ENCODE peak calls at places on chromosomes 3 and 15, in five cellular contexts. One of them, this sample, is unnamed.
A peak's percentile ranks its signal among the peaks of the same experiment; 100 is the strongest.

GRCh38 chr3:87996845-87997244 is 62.0 kb downstream of the CGGBP1 start:
- ATAC-seq in thoracic aorta: no peak
- ATAC-seq in GM12878: peak; percentile 26
- ATAC-seq in right cardiac atrium: no peak
- ATAC-seq in aorta: no peak
- ATAC-seq in this sample: no peak

GRCh38 chr3:154510780-154511179 is 80.8 kb upstream of the GPR149 start:
- ATAC-seq in GM12878: peak; percentile 55
- ATAC-seq in right cardiac atrium: no peak
- ATAC-seq in aorta: no peak
- ATAC-seq in thoracic aorta: no peak
- ATAC-seq in this sample: no peak

GRCh38 chr15:81050259-81050658 is 49.5 kb downstream of the TLNRD1 start:
- ATAC-seq in thoracic aorta: no peak
- ATAC-seq in aorta: no peak
- ATAC-seq in GM12878: no peak
- ATAC-seq in right cardiac atrium: no peak
- ATAC-seq in this sample: no peak

GRCh38 chr3:133887951-133888703 is 7.6 kb downstream of the RAB6B start:
- ATAC-seq in GM12878: no peak
- ATAC-seq in aorta: no peak
- ATAC-seq in right cardiac atrium: no peak
- ATAC-seq in thoracic aorta: no peak
- ATAC-seq in this sample: no peak

GRCh38 chr3:104132566-104132997 is 1234.1 kb upstream of the ALCAM start:
- ATAC-seq in GM12878: no peak
- ATAC-seq in right cardiac atrium: no peak
- ATAC-seq in thoracic aorta: no peak
- ATAC-seq in aorta: no peak
- ATAC-seq in this sample: no peak

GRCh38 chr15:50302581-50302980 is 37.1 kb upstream of the HDC start:
- ATAC-seq in GM12878: peak; percentile 82
- ATAC-seq in right cardiac atrium: no peak
- ATAC-seq in thoracic aorta: no peak
- ATAC-seq in aorta: no peak
- ATAC-seq in this sample: no peak

GRCh38 chr15:85456798-85457197 is 76.4 kb downstream of the AKAP13 start:
- ATAC-seq in right cardiac atrium: no peak
- ATAC-seq in GM12878: peak; percentile 73
- ATAC-seq in aorta: no peak
- ATAC-seq in thoracic aorta: no peak
- ATAC-seq in this sample: no peak

GRCh38 chr3:38153986-38154608 is 11.2 kb upstream of the OXSR1 start:
- ATAC-seq in GM12878: peak; percentile 7
- ATAC-seq in thoracic aorta: no peak
- ATAC-seq in aorta: no peak
- ATAC-seq in right cardiac atrium: peak; percentile 37
- ATAC-seq in this sample: peak; percentile 62

GRCh38 chr3:102024270-102024904 is 175.1 kb downstream of the NFKBIZ start:
- ATAC-seq in aorta: no peak
- ATAC-seq in thoracic aorta: no peak
- ATAC-seq in GM12878: peak; percentile 59
- ATAC-seq in right cardiac atrium: no peak
- ATAC-seq in this sample: no peak

GRCh38 chr3:42443819-42444436 is 33.5 kb upstream of the LYZL4 start:
- ATAC-seq in GM12878: peak; percentile 99
- ATAC-seq in aorta: peak; percentile 92
- ATAC-seq in thoracic aorta: peak; percentile 77
- ATAC-seq in right cardiac atrium: peak; percentile 96
- ATAC-seq in this sample: peak; percentile 88

GRCh38 chr3:101635954-101636798 is 40.8 kb downstream of the ZBTB11 start:
- ATAC-seq in thoracic aorta: no peak
- ATAC-seq in right cardiac atrium: peak; percentile 81
- ATAC-seq in GM12878: peak; percentile 98
- ATAC-seq in aorta: peak; percentile 70
- ATAC-seq in this sample: peak; percentile 50

DNA sequence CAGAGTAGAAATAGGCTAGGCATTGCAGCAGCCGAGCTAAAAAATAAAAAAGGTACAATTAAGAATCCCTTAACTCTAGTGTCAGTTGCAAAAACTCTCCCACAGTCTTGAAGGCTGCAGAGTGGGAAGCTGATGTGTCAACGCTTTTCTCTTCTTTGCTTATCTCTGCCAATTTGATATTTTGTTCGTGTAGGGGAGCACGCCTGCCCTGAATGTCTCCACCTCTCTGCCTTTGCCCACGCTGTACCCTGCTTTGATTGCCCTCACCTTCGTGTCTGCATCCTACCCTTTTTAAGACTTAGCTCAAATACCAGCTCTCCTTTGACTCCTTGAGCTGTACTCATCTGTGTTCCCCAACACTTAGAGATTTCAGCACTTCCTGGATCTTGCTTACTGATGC is 155.4 kb upstream of the CADPS start:
- ATAC-seq in aorta: no peak
- ATAC-seq in right cardiac atrium: no peak
- ATAC-seq in GM12878: no peak
- ATAC-seq in thoracic aorta: no peak
- ATAC-seq in this sample: no peak
- H3K27ac ChIP-seq in aorta: no peak overlapping the region
- H3K27ac ChIP-seq in right cardiac atrium: no peak overlapping the region
- H3K27ac ChIP-seq in GM12878: no peak overlapping the region
- H3K27ac ChIP-seq in thoracic aorta: no peak overlapping the region
- H3K27ac ChIP-seq in this sample: no peak overlapping the region

DNA sequence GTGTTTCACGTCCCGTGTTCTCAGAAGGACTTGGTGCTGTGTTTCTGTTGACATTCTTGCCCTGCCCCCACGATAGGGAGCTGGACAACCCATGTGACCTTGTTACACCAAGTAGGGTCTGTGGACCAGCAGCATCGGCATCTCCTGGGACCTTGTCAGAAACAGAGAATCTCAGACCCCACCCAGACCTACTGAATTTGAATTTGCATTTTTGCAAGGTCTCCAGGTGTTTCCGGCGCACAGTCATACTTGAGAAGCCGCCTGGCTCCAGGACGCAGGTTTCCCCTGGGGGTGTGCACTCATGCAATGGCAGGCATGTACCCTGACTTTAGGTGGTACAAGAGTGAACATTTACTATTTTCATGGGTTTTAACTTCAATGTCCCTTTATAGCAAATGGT is 117.9 kb downstream of the TLE3 start:
- ATAC-seq in thoracic aorta: no peak
- ATAC-seq in aorta: no peak
- ATAC-seq in GM12878: peak; percentile 83
- ATAC-seq in right cardiac atrium: no peak
- ATAC-seq in this sample: no peak
- H3K27ac ChIP-seq in thoracic aorta: no peak overlapping the region
- H3K27ac ChIP-seq in aorta: no peak overlapping the region
- H3K27ac ChIP-seq in GM12878: peak overlapping the region; percentile 71
- H3K27ac ChIP-seq in right cardiac atrium: no peak overlapping the region
- H3K27ac ChIP-seq in this sample: no peak overlapping the region

GRCh38 chr3:143979813-143980212 is 8.2 kb downstream of the DIPK2A start:
- ATAC-seq in GM12878: no peak
- ATAC-seq in right cardiac atrium: no peak
- ATAC-seq in thoracic aorta: no peak
- ATAC-seq in aorta: no peak
- ATAC-seq in this sample: no peak

GRCh38 chr3:143975549-143976152 is 4.0 kb downstream of the DIPK2A start:
- ATAC-seq in right cardiac atrium: no peak
- ATAC-seq in GM12878: no peak
- ATAC-seq in aorta: no peak
- ATAC-seq in thoracic aorta: no peak
- ATAC-seq in this sample: no peak

GRCh38 chr3:143979041-143979440 is 7.4 kb downstream of the DIPK2A start:
- ATAC-seq in aorta: no peak
- ATAC-seq in right cardiac atrium: no peak
- ATAC-seq in GM12878: no peak
- ATAC-seq in thoracic aorta: no peak
- ATAC-seq in this sample: no peak

GRCh38 chr3:143977326-143978262 is 6.0 kb downstream of the DIPK2A start:
- ATAC-seq in aorta: no peak
- ATAC-seq in thoracic aorta: no peak
- ATAC-seq in right cardiac atrium: no peak
- ATAC-seq in GM12878: peak; percentile 29
- ATAC-seq in this sample: peak; percentile 29

DNA sequence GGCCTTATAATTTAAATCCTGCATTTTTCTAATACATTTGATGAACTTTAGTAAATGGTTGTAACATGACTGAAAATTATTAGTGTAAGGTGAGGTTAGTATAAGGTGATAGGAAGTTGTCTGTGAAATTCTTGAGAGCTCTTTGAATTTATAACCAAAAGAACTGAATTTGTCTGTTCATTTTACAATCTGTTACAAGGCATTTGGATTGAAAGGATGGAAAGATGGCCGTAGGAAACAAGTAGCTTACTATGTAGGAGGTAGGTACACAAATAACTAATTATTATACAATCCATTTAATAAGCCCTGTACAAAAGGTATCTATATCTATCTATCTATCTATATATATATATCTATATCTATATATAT is 6.6 kb downstream of the DIPK2A start:
- ATAC-seq in aorta: no peak
- ATAC-seq in GM12878: no peak
- ATAC-seq in thoracic aorta: no peak
- ATAC-seq in right cardiac atrium: no peak
- ATAC-seq in this sample: no peak
- H3K27ac ChIP-seq in aorta: peak overlapping the region; percentile 9
- H3K27ac ChIP-seq in GM12878: peak overlapping the region; percentile 72
- H3K27ac ChIP-seq in thoracic aorta: peak overlapping the region; percentile 97
- H3K27ac ChIP-seq in right cardiac atrium: no peak overlapping the region
- H3K27ac ChIP-seq in this sample: peak overlapping the region; percentile 65

GRCh38 chr3:50351318-50351687 is 641 bp downstream of the CYB561D2 start:
- ATAC-seq in aorta: no peak
- ATAC-seq in right cardiac atrium: no peak
- ATAC-seq in GM12878: no peak
- ATAC-seq in thoracic aorta: no peak
- ATAC-seq in this sample: no peak
- H3K27ac ChIP-seq in aorta: no peak overlapping the region
- H3K27ac ChIP-seq in right cardiac atrium: peak overlapping the region; percentile 8
- H3K27ac ChIP-seq in GM12878: no peak overlapping the region
- H3K27ac ChIP-seq in thoracic aorta: peak overlapping the region; percentile 83
- H3K27ac ChIP-seq in this sample: no peak overlapping the region

GRCh38 chr3:69370945-69371301 is 15.0 kb downstream of the FRMD4B start:
- ATAC-seq in right cardiac atrium: peak; percentile 41
- ATAC-seq in thoracic aorta: peak; percentile 48
- ATAC-seq in aorta: no peak
- ATAC-seq in GM12878: no peak
- ATAC-seq in this sample: no peak
- H3K27ac ChIP-seq in right cardiac atrium: peak overlapping the region; percentile 57
- H3K27ac ChIP-seq in thoracic aorta: peak overlapping the region; percentile 84
- H3K27ac ChIP-seq in aorta: no peak overlapping the region
- H3K27ac ChIP-seq in GM12878: no peak overlapping the region
- H3K27ac ChIP-seq in this sample: peak overlapping the region; percentile 10

GRCh38 chr3:18418173-18418572 is 7.0 kb downstream of the SATB1 start:
- ATAC-seq in thoracic aorta: no peak
- ATAC-seq in GM12878: no peak
- ATAC-seq in right cardiac atrium: no peak
- ATAC-seq in aorta: no peak
- ATAC-seq in this sample: no peak
- H3K27ac ChIP-seq in thoracic aorta: no peak overlapping the region
- H3K27ac ChIP-seq in GM12878: no peak overlapping the region
- H3K27ac ChIP-seq in right cardiac atrium: no peak overlapping the region
- H3K27ac ChIP-seq in aorta: no peak overlapping the region
- H3K27ac ChIP-seq in this sample: no peak overlapping the region

GRCh38 chr3:143653493-143653892 is 194.8 kb downstream of the SLC9A9 start:
- ATAC-seq in thoracic aorta: no peak
- ATAC-seq in aorta: no peak
- ATAC-seq in right cardiac atrium: no peak
- ATAC-seq in GM12878: no peak
- ATAC-seq in this sample: no peak
- H3K27ac ChIP-seq in thoracic aorta: no peak overlapping the region
- H3K27ac ChIP-seq in aorta: no peak overlapping the region
- H3K27ac ChIP-seq in right cardiac atrium: no peak overlapping the region
- H3K27ac ChIP-seq in GM12878: no peak overlapping the region
- H3K27ac ChIP-seq in this sample: no peak overlapping the region

GRCh38 chr3:20984594-20985207 is 766.3 kb downstream of the ZNF385D start:
- ATAC-seq in thoracic aorta: no peak
- ATAC-seq in GM12878: no peak
- ATAC-seq in right cardiac atrium: no peak
- ATAC-seq in aorta: no peak
- ATAC-seq in this sample: no peak
- H3K27ac ChIP-seq in thoracic aorta: no peak overlapping the region
- H3K27ac ChIP-seq in GM12878: no peak overlapping the region
- H3K27ac ChIP-seq in right cardiac atrium: no peak overlapping the region
- H3K27ac ChIP-seq in aorta: no peak overlapping the region
- H3K27ac ChIP-seq in this sample: no peak overlapping the region

This sample was measured in gastroesophageal sphincter.